ENCODE peak calls at places on chromosomes 3 and 15, in four cellular contexts. Y is WTC11, B is GM12878, Z is K562. E is an unnamed sample.

GRCh38 chr3:72679540-72680198 is 168.6 kb downstream of the SHQ1 start:
- DNase-seq in Y (no peak), B (no peak), Z (no peak), E (no peak)

GRCh38 chr3:166223120-166223519 is 385.9 kb upstream of the BCHE start:
- DNase-seq in Y (no peak), B (no peak), Z (peak; percentile 41), E (no peak)

GRCh38 chr3:9224490-9224889 is 25.0 kb downstream of the SRGAP3 start:
- DNase-seq in Y (no peak), B (peak; percentile 53), Z (no peak), E (no peak)

GRCh38 chr3:60954049-60954448 is 297.2 kb downstream of the FHIT start:
- DNase-seq in Y (no peak), B (no peak), Z (no peak), E (no peak)

GRCh38 chr3:52247455-52248164 is 2.1 kb downstream of the PPM1M start:
- DNase-seq in Y (no peak), B (no peak), Z (no peak), E (no peak)

GRCh38 chr15:68578175-68578959 is 426 bp upstream of the CORO2B start:
- DNase-seq in Y (peak; percentile 53), B (no peak), Z (no peak), E (no peak)

GRCh38 chr3:38245930-38246329 is 19.7 kb upstream of the SLC22A13 start:
- DNase-seq in Y (no peak), B (no peak), Z (no peak), E (no peak)

GRCh38 chr3:66763294-66763693 is 234.8 kb upstream of the KBTBD8 start:
- DNase-seq in Y (no peak), B (no peak), Z (no peak), E (no peak)

GRCh38 chr15:75723171-75723846 is 10.7 kb upstream of the CSPG4 start:
- DNase-seq in Y (no peak), B (no peak), Z (no peak), E (no peak)

GRCh38 chr3:9951962-9952805 is at the start of gene PRRT3:
- DNase-seq in Y (peak; percentile 76), B (no peak), Z (peak; percentile 76), E (no peak)

GRCh38 chr3:195892105-195892354 is 16.3 kb downstream of the TNK2 start:
- DNase-seq in Y (no peak), B (no peak), Z (no peak), E (no peak)

GRCh38 chr15:66253296-66253642 is 281 bp downstream of the MEGF11 start:
- DNase-seq in Y (peak; percentile 37), B (no peak), Z (no peak), E (no peak)
- TF ChIP-seq NR2C2 in Y (no peak), B (no peak), Z (no peak), E (no peak)

DNA sequence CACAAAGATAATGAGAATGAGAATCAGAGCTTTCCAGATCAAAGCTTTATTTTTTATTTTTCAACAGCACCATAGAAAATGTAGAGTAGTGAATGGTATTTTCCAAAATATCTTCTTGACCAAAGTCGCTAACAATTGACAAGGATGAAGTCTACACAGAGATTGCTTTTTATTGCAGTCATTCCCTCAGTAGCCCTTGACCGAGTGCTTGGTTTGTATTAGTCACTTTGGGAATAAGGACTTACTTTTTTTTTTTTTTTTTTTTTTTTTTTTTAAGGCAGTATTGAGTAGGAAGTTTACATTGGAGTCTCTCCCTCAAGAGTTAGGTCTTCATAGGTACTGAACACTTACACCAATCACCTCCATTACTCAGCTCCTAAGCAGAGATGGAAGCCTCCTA is 39.8 kb downstream of the THRB start:
- DNase-seq in Y (no peak), B (no peak), Z (no peak), E (no peak)
- TF ChIP-seq NR2C2 in Y (no peak), B (no peak), Z (no peak), E (no peak)

DNA sequence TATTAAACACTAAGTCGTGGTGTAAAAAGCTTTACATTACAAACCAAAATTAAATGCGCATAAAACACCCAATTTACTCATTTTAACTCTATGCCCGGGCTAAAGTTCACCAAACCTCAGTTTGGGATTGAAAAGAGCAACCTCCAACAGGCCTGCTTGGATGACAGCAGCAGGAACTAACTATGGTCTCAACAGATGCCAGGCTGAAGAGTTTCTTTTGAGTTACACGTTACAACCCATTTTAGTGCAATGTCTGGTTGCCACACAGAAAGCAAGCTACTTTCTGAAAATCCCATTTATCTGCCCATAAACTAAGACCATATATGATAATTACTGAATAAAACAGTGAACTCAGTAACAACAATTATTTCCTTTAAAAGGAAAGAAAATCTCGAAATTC is 2.2 kb downstream of the SATB1 start:
- DNase-seq in Y (no peak), B (no peak), Z (no peak), E (no peak)
- TF ChIP-seq NR2C2 in Y (no peak), B (no peak), Z (no peak), E (no peak)

GRCh38 chr15:52100807-52101206 is 11.8 kb downstream of the BCL2L10 start:
- DNase-seq in Y (no peak), B (peak; percentile 69), Z (peak; percentile 60), E (no peak)

GRCh38 chr15:52097176-52097575 is 15.4 kb downstream of the BCL2L10 start:
- DNase-seq in Y (no peak), B (no peak), Z (no peak), E (no peak)

GRCh38 chr15:52095597-52096262 is 16.8 kb downstream of the BCL2L10 start:
- DNase-seq in Y (no peak), B (no peak), Z (no peak), E (no peak)

GRCh38 chr15:52099654-52100272 is 12.8 kb downstream of the BCL2L10 start:
- DNase-seq in Y (no peak), B (no peak), Z (no peak), E (no peak)

DNA sequence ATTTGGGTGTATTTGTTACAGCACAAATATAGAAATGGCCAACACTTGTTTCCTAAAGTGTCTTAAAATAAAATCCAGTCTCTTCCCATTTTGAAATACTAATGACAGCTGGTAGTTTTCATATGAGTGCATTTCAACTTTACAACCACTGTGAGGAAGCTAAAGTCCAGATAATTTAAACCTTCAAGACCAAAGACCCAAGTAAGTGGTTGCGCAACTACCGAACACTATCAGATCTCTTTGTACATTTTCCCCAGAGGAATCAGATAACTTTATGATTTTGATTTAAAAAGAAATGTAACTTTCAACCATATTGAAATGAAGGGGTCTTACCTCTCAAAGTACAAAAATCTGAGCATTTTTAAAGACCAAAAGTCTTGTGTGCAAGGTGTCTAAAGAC is 14.2 kb downstream of the BCL2L10 start:
- DNase-seq in Y (no peak), B (no peak), Z (no peak), E (no peak)
- TF ChIP-seq NR2C2 in Y (no peak), B (no peak), Z (no peak), E (no peak)

DNA sequence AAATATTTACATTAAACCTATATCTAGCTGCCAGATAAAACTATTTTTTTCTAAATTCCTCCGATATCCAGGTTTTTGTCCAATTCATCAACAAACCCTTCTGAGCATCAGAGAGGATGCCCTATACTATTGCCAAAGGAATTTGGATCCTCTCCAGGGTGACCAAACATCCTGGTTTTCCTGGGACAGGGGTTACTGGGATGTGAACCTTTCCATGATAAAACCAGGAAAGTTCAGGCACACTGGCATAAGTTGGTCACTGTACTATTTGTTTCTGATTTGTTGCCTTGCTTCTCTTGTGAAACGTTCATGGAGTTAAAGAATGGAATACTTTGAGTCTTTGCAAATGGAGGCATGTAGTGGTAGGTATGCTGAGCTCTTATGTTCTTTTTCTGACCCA is 63.5 kb downstream of the TLNRD1 start:
- DNase-seq in Y (no peak), B (no peak), Z (no peak), E (no peak)
- TF ChIP-seq NR2C2 in Y (no peak), B (no peak), Z (no peak), E (no peak)

DNA sequence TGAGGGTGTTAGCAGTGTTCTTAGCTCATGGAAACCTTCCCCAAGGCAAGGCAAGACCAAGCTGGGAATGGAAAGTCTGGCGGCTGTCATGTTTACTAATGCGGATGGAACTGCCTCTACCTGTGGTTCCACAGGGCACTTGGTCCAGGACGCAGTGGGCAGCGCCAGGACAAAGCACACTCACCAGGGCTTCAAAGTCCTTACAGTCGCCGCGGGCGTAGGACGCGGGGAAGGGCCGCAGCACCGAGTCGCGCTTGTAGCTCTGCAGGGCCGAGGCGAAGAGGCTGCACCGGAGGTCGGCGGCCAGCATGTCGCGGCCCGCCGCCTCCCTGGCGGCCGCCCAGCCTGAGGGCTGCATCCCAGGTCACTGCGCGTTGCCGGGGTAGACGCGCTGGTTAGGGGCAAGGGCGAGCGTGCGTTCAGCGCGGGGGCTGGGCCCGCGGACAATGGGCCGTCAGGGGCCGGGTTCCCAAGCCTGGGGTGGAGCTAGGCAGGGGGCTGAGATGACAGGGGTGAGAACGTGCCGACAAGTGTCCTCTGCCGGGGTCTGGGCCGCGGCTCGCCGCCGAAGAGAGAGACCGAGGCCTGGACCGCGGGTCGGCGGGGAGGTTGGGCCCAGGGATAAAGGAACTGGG is 497 bp downstream of the PARP16 start:
- DNase-seq in Y (peak; percentile 65), B (no peak), Z (peak; percentile 43), E (peak; percentile 34)
- TF ChIP-seq NR2C2 in Y (no peak), B (no peak), Z (no peak), E (peak; percentile 51)

GRCh38 chr15:45606413-45606812 is 19.2 kb downstream of the BLOC1S6 start:
- DNase-seq in Y (no peak), B (no peak), Z (no peak), E (no peak)

GRCh38 chr15:45606841-45607240 is 19.7 kb downstream of the BLOC1S6 start:
- DNase-seq in Y (no peak), B (no peak), Z (no peak), E (no peak)

GRCh38 chr15:45603881-45604280 is 16.7 kb downstream of the BLOC1S6 start:
- DNase-seq in Y (no peak), B (no peak), Z (no peak), E (no peak)

DNA sequence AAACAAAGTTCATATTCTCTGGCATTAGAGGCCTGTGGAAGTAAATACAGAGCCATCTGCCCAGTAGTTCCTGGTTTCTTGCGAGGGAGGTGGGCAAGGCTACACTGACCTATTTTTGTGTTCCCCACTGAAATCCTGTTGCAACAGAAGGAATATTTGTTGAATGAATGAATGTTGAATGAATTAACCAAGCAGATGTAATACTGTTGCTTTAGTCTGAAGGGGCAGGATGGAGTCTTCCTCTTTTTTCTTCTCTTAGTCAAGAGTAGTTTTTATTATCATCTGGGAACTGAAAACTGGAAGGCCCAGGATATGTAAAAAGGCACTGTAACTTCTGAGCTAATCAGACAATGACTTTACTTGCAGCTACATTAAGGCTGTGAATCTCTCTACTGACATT is 17.1 kb downstream of the BLOC1S6 start:
- DNase-seq in Y (no peak), B (no peak), Z (no peak), E (no peak)
- TF ChIP-seq NR2C2 in Y (no peak), B (no peak), Z (no peak), E (no peak)

DNA sequence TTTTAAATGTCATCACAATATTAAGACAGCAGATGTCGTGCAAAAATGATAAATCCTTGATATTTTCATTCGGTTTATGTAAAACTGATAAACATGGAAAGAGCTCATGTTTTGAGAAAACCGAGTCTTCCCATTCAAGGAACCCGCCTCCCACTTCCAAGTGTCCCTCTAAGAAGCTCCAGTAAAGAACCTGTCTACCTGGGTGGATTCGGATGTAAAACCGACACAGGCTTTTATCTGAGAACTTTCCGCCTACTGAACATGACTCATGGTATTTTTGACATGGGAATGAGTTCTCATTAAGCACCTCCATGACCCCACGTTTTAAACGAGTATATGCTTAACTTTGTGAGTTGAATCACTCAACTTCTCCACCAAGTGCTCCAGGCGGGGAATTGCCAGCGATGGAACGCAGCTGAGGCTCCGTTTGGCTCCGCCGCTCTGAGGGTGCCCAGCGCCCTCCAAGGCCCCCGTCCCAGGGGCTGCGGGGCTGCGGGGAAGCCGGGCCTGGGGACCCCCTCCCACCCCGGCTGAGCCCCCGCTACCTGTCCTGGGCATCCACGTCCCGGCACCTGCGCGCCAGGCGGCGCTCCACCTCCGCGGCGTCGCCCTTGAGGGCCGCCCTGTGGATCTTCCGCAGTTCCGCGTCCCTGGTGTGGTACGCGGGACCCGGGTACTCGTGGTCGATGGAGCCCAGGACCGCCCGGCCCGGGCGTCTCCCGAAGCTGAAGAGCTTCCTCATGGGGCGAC is 119.9 kb downstream of the LMLN start:
- DNase-seq in Y (peak; percentile 46), B (no peak), Z (peak; percentile 36), E (no peak)
- TF ChIP-seq NR2C2 in Y (no peak), B (no peak), Z (no peak), E (no peak)

E was measured in HepG2.